ENCODE peak calls at places on chromosomes 5 and 9, in ten cellular contexts. X is endothelial cell; D is frontal cortex; C is M059J; T is NCI-H446 treated with DMSO at 0.1 percent for 48 hours; O is GM10248; G is hippocampal formation; M is activated naive CD4-positive, alpha-beta T cell treated with anti-CD3 and anti-CD28 coated beads for 36 hours; H is NCI-H1417; N is NCI-H1048. Q is an unnamed sample.

GRCh38 chr5:41637424-41637823 is 127.0 kb upstream of the PLCXD3 start:
- DNase-seq in X (peak), D (no peak), C (peak), T (no peak), O (peak), G (no peak), M (no peak), H (no peak), N (no peak), Q (peak)

GRCh38 chr9:83620841-83621636 is 1.9 kb upstream of the IDNK start:
- DNase-seq in X (peak), D (peak), C (peak), T (peak), O (peak), G (no peak), M (peak), H (peak), N (peak), Q (peak)

GRCh38 chr5:15807861-15808260 is 307.9 kb downstream of the FBXL7 start:
- DNase-seq in X (no peak), D (no peak), C (no peak), T (no peak), O (no peak), G (no peak), M (no peak), H (peak), N (no peak), Q (peak)

GRCh38 chr9:90340421-90340820 is 302.2 kb downstream of the DIRAS2 start:
- DNase-seq in X (no peak), D (no peak), C (no peak), T (no peak), O (no peak), G (no peak), M (no peak), H (no peak), N (no peak), Q (peak)

GRCh38 chr5:160029540-160030139 is 20.7 kb downstream of the TTC1 start:
- DNase-seq in X (no peak), D (no peak), C (no peak), T (no peak), O (no peak), G (no peak), M (no peak), H (no peak), N (no peak), Q (no peak)

GRCh38 chr5:176784218-176785165 is 25.9 kb upstream of the UNC5A start:
- DNase-seq in X (no peak), D (no peak), C (peak), T (peak), O (no peak), G (no peak), M (no peak), H (no peak), N (no peak), Q (peak)

GRCh38 chr5:173472164-173472563 is 143.9 kb upstream of the STC2 start:
- DNase-seq in X (no peak), D (peak), C (peak), T (peak), O (no peak), G (peak), M (no peak), H (no peak), N (no peak), Q (peak)

GRCh38 chr9:137172907-137173794 is 1.3 kb upstream of the TMEM210 start:
- DNase-seq in X (no peak), D (no peak), C (peak), T (no peak), O (no peak), G (no peak), M (no peak), H (no peak), N (no peak), Q (peak)

GRCh38 chr5:129177451-129177850 is 82.9 kb downstream of the ISOC1 start:
- DNase-seq in X (no peak), D (no peak), C (no peak), T (no peak), O (no peak), G (no peak), M (no peak), H (no peak), N (no peak), Q (no peak)

GRCh38 chr9:9747787-9748186 is 865.0 kb downstream of the PTPRD start:
- DNase-seq in X (no peak), D (no peak), C (peak), T (no peak), O (no peak), G (no peak), M (no peak), H (no peak), N (no peak), Q (no peak)

GRCh38 chr9:109441296-109441695 is 56.8 kb downstream of the PTPN3 start:
- DNase-seq in X (peak), D (no peak), C (peak), T (no peak), O (no peak), G (no peak), M (no peak), H (no peak), N (no peak), Q (no peak)

GRCh38 chr5:139637438-139638089 is 10.6 kb upstream of the CXXC5 start:
- DNase-seq in X (peak), D (peak), C (peak), T (peak), O (peak), G (peak), M (peak), H (peak), N (no peak), Q (peak)

Q was measured in EL.